ENCODE peak calls at places on chromosomes 2 and 18, in nine cellular contexts. One of them, this sample, is unnamed.

GRCh38 chr18:64103979-64104378 is 44.9 kb downstream of the LINC00305 start:
- DNase-seq in spleen: no peak
- DNase-seq in Panc1: no peak
- DNase-seq in endothelial cell of umbilical vein: no peak
- DNase-seq in K562: no peak
- DNase-seq in SK-N-SH: no peak
- DNase-seq in sigmoid colon: no peak
- DNase-seq in suprapubic skin: no peak
- DNase-seq in HCT116: no peak
- DNase-seq in this sample: no peak

GRCh38 chr2:190359896-190360376 is 16.5 kb downstream of the INPP1 start:
- DNase-seq in HCT116: no peak
- DNase-seq in spleen: no peak
- DNase-seq in K562: no peak
- DNase-seq in Panc1: no peak
- DNase-seq in suprapubic skin: no peak
- DNase-seq in sigmoid colon: peak
- DNase-seq in endothelial cell of umbilical vein: peak
- DNase-seq in SK-N-SH: peak
- DNase-seq in this sample: no peak

GRCh38 chr2:50529600-50530218 is 502.2 kb downstream of the NRXN1 start:
- DNase-seq in Panc1: peak
- DNase-seq in K562: peak
- DNase-seq in endothelial cell of umbilical vein: peak
- DNase-seq in spleen: no peak
- DNase-seq in suprapubic skin: no peak
- DNase-seq in sigmoid colon: no peak
- DNase-seq in SK-N-SH: peak
- DNase-seq in HCT116: peak
- DNase-seq in this sample: no peak

GRCh38 chr2:61057562-61057961 is 8.1 kb upstream of the SANBR start:
- DNase-seq in suprapubic skin: no peak
- DNase-seq in HCT116: no peak
- DNase-seq in spleen: no peak
- DNase-seq in SK-N-SH: no peak
- DNase-seq in endothelial cell of umbilical vein: no peak
- DNase-seq in K562: no peak
- DNase-seq in sigmoid colon: no peak
- DNase-seq in Panc1: no peak
- DNase-seq in this sample: no peak

GRCh38 chr2:25103287-25103871 is 61.5 kb downstream of the EFR3B start:
- DNase-seq in suprapubic skin: no peak
- DNase-seq in HCT116: no peak
- DNase-seq in sigmoid colon: no peak
- DNase-seq in Panc1: peak
- DNase-seq in SK-N-SH: no peak
- DNase-seq in spleen: no peak
- DNase-seq in K562: no peak
- DNase-seq in endothelial cell of umbilical vein: no peak
- DNase-seq in this sample: no peak

GRCh38 chr18:67776929-67777328 is 260.4 kb upstream of the DSEL start:
- DNase-seq in K562: no peak
- DNase-seq in spleen: no peak
- DNase-seq in HCT116: no peak
- DNase-seq in sigmoid colon: no peak
- DNase-seq in Panc1: no peak
- DNase-seq in suprapubic skin: no peak
- DNase-seq in SK-N-SH: no peak
- DNase-seq in endothelial cell of umbilical vein: no peak
- DNase-seq in this sample: no peak

GRCh38 chr2:127176371-127177311 is 43.5 kb downstream of the CYP27C1 start:
- DNase-seq in HCT116: no peak
- DNase-seq in endothelial cell of umbilical vein: no peak
- DNase-seq in suprapubic skin: peak
- DNase-seq in spleen: peak
- DNase-seq in K562: no peak
- DNase-seq in sigmoid colon: peak
- DNase-seq in Panc1: no peak
- DNase-seq in SK-N-SH: peak
- DNase-seq in this sample: no peak

GRCh38 chr18:74980669-74981068 is 228.3 kb downstream of the PTGR3 start:
- DNase-seq in HCT116: no peak
- DNase-seq in spleen: no peak
- DNase-seq in SK-N-SH: no peak
- DNase-seq in Panc1: no peak
- DNase-seq in suprapubic skin: no peak
- DNase-seq in sigmoid colon: no peak
- DNase-seq in K562: no peak
- DNase-seq in endothelial cell of umbilical vein: no peak
- DNase-seq in this sample: no peak

GRCh38 chr2:177051278-177051677 is 161.3 kb upstream of the HNRNPA3 start:
- DNase-seq in HCT116: no peak
- DNase-seq in Panc1: no peak
- DNase-seq in suprapubic skin: no peak
- DNase-seq in endothelial cell of umbilical vein: no peak
- DNase-seq in K562: no peak
- DNase-seq in spleen: no peak
- DNase-seq in sigmoid colon: no peak
- DNase-seq in SK-N-SH: peak
- DNase-seq in this sample: no peak

GRCh38 chr2:109609352-109610024 is 4.3 kb downstream of the SEPTIN10 start:
- DNase-seq in suprapubic skin: no peak
- DNase-seq in K562: no peak
- DNase-seq in Panc1: no peak
- DNase-seq in SK-N-SH: no peak
- DNase-seq in HCT116: peak
- DNase-seq in sigmoid colon: no peak
- DNase-seq in spleen: no peak
- DNase-seq in endothelial cell of umbilical vein: peak
- DNase-seq in this sample: no peak

DNA sequence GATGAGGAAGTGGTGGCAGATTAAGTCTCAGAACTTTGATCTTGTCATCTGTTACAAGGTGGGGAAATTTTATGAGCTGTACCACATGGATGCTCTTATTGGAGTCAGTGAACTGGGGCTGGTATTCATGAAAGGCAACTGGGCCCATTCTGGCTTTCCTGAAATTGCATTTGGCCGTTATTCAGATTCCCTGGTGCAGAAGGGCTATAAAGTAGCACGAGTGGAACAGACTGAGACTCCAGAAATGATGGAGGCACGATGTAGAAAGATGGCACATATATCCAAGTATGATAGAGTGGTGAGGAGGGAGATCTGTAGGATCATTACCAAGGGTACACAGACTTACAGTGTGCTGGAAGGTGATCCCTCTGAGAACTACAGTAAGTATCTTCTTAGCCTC is 16.3 kb downstream of the MSH6 start:
- DNase-seq in SK-N-SH: no peak
- DNase-seq in endothelial cell of umbilical vein: no peak
- DNase-seq in HCT116: no peak
- DNase-seq in K562: no peak
- DNase-seq in Panc1: no peak
- DNase-seq in sigmoid colon: no peak
- DNase-seq in spleen: no peak
- DNase-seq in suprapubic skin: no peak
- DNase-seq in this sample: no peak
- TF ChIP-seq POLR2AphosphoS5 in SK-N-SH: peak
- TF ChIP-seq POLR2AphosphoS5 in endothelial cell of umbilical vein: no peak
- TF ChIP-seq POLR2AphosphoS5 in HCT116: no peak
- TF ChIP-seq POLR2AphosphoS5 in K562: no peak
- TF ChIP-seq POLR2AphosphoS5 in Panc1: no peak
- TF ChIP-seq POLR2AphosphoS5 in sigmoid colon: no peak
- TF ChIP-seq POLR2AphosphoS5 in spleen: no peak
- TF ChIP-seq POLR2AphosphoS5 in suprapubic skin: no peak
- TF ChIP-seq POLR2AphosphoS5 in this sample: no peak

DNA sequence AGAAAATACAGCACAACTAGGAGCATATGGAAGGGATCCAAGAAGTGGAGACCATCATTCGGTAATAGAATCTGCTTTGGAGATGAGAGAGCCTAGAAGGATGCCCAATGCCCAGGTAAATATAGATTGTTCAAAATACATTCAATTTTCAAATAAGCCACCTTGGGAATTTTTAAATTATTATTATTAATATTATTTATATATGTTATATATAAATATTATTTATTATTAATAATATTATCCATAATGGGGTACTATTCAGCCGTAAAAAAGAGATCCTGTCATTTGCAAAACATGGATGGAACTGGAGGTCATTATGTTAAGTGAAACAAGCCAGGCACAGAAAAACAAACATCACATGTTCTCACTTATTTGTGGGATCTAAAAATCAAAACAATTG is 127.8 kb upstream of the NDUFV2 start:
- DNase-seq in SK-N-SH: no peak
- DNase-seq in sigmoid colon: no peak
- DNase-seq in HCT116: no peak
- DNase-seq in K562: no peak
- DNase-seq in endothelial cell of umbilical vein: no peak
- DNase-seq in suprapubic skin: no peak
- DNase-seq in spleen: no peak
- DNase-seq in Panc1: no peak
- DNase-seq in this sample: no peak
- TF ChIP-seq POLR2AphosphoS5 in SK-N-SH: no peak
- TF ChIP-seq POLR2AphosphoS5 in sigmoid colon: no peak
- TF ChIP-seq POLR2AphosphoS5 in HCT116: no peak
- TF ChIP-seq POLR2AphosphoS5 in K562: no peak
- TF ChIP-seq POLR2AphosphoS5 in endothelial cell of umbilical vein: no peak
- TF ChIP-seq POLR2AphosphoS5 in suprapubic skin: no peak
- TF ChIP-seq POLR2AphosphoS5 in spleen: no peak
- TF ChIP-seq POLR2AphosphoS5 in Panc1: no peak
- TF ChIP-seq POLR2AphosphoS5 in this sample: no peak

DNA sequence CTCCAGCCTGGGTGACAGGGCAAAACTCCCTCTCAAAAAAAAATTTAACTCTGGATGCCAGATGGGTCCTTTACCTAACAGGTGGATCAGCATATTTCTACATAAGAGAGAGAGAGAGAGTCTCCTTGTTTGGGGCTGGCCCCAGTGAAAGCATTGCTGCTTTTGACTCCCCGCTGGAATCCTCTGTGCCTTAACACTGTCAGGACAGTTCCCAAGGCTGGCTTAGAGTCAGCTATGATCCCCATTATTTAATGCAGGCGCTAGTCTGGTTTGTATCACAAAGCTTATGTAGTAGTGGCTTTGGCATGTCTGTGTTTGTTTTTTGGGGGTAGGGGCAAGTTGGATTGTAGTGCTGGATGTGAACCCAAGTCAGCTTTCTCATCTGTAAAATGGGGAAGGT is 9.4 kb downstream of the INPP4A start:
- DNase-seq in HCT116: no peak
- DNase-seq in endothelial cell of umbilical vein: no peak
- DNase-seq in Panc1: no peak
- DNase-seq in spleen: no peak
- DNase-seq in sigmoid colon: peak
- DNase-seq in suprapubic skin: no peak
- DNase-seq in SK-N-SH: no peak
- DNase-seq in K562: peak
- DNase-seq in this sample: no peak
- TF ChIP-seq POLR2AphosphoS5 in HCT116: no peak
- TF ChIP-seq POLR2AphosphoS5 in endothelial cell of umbilical vein: no peak
- TF ChIP-seq POLR2AphosphoS5 in Panc1: no peak
- TF ChIP-seq POLR2AphosphoS5 in spleen: no peak
- TF ChIP-seq POLR2AphosphoS5 in sigmoid colon: peak
- TF ChIP-seq POLR2AphosphoS5 in suprapubic skin: no peak
- TF ChIP-seq POLR2AphosphoS5 in SK-N-SH: peak
- TF ChIP-seq POLR2AphosphoS5 in K562: no peak
- TF ChIP-seq POLR2AphosphoS5 in this sample: no peak

DNA sequence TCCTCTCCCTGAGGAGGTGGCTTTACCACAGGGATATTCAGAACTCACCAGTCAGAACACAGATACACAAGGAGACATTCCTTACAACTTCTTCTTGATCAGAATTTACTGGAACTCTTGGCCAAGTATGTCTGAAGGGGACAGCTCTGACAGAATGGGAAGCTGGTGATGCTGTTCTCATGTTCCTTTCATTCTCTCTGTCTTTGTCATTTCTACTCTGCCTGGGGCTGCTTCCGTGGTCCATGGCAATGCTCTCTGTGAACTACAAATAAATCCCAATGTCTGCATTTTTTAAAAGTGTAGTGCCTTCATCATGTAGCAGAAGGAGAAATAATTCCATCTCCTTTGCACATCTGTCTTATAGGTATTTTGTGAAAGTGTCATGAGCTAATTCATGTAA is 730.3 kb downstream of the CNTNAP5 start:
- DNase-seq in suprapubic skin: no peak
- DNase-seq in K562: no peak
- DNase-seq in Panc1: no peak
- DNase-seq in SK-N-SH: no peak
- DNase-seq in HCT116: no peak
- DNase-seq in spleen: no peak
- DNase-seq in sigmoid colon: no peak
- DNase-seq in endothelial cell of umbilical vein: no peak
- DNase-seq in this sample: no peak
- TF ChIP-seq POLR2AphosphoS5 in suprapubic skin: no peak
- TF ChIP-seq POLR2AphosphoS5 in K562: no peak
- TF ChIP-seq POLR2AphosphoS5 in Panc1: no peak
- TF ChIP-seq POLR2AphosphoS5 in SK-N-SH: no peak
- TF ChIP-seq POLR2AphosphoS5 in HCT116: no peak
- TF ChIP-seq POLR2AphosphoS5 in spleen: no peak
- TF ChIP-seq POLR2AphosphoS5 in sigmoid colon: no peak
- TF ChIP-seq POLR2AphosphoS5 in endothelial cell of umbilical vein: no peak
- TF ChIP-seq POLR2AphosphoS5 in this sample: no peak

GRCh38 chr18:54958711-54959625 is at the start of gene CCDC68:
- DNase-seq in SK-N-SH: no peak
- DNase-seq in endothelial cell of umbilical vein: peak
- DNase-seq in sigmoid colon: no peak
- DNase-seq in suprapubic skin: no peak
- DNase-seq in K562: peak
- DNase-seq in HCT116: no peak
- DNase-seq in Panc1: no peak
- DNase-seq in spleen: peak
- DNase-seq in this sample: no peak

GRCh38 chr18:54960197-54960596 is 936 bp upstream of the CCDC68 start:
- DNase-seq in Panc1: no peak
- DNase-seq in sigmoid colon: no peak
- DNase-seq in suprapubic skin: no peak
- DNase-seq in SK-N-SH: no peak
- DNase-seq in spleen: no peak
- DNase-seq in HCT116: no peak
- DNase-seq in endothelial cell of umbilical vein: no peak
- DNase-seq in K562: no peak
- DNase-seq in this sample: no peak

GRCh38 chr18:54962919-54963645 is 3.8 kb upstream of the CCDC68 start:
- DNase-seq in K562: no peak
- DNase-seq in sigmoid colon: no peak
- DNase-seq in endothelial cell of umbilical vein: no peak
- DNase-seq in suprapubic skin: no peak
- DNase-seq in HCT116: no peak
- DNase-seq in Panc1: no peak
- DNase-seq in SK-N-SH: no peak
- DNase-seq in spleen: no peak
- DNase-seq in this sample: no peak

GRCh38 chr18:54961868-54962267 is 2.6 kb upstream of the CCDC68 start:
- DNase-seq in K562: no peak
- DNase-seq in suprapubic skin: no peak
- DNase-seq in spleen: no peak
- DNase-seq in SK-N-SH: no peak
- DNase-seq in sigmoid colon: no peak
- DNase-seq in HCT116: no peak
- DNase-seq in endothelial cell of umbilical vein: no peak
- DNase-seq in Panc1: no peak
- DNase-seq in this sample: no peak

DNA sequence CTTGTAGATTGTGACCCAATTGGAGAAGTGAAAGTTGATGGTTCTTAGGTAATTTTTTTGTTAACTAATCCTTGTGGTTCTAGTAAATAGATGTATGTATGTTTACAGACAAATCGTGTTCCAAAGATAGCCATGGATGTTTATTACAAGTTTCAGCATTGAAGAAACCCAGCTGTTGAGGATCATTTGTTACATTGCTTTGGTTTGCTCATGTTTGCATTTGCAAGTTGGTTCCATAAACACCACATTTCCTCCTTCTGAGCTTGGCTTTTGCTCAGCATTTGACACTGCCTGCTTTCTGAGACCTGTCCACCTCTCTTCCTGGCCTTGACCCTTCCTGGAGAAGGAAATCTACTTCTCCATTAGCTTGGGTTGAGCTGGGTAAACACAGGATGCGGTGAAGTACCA is 1.8 kb upstream of the CCDC68 start:
- DNase-seq in SK-N-SH: no peak
- DNase-seq in sigmoid colon: no peak
- DNase-seq in Panc1: no peak
- DNase-seq in endothelial cell of umbilical vein: no peak
- DNase-seq in K562: no peak
- DNase-seq in spleen: no peak
- DNase-seq in HCT116: no peak
- DNase-seq in suprapubic skin: no peak
- DNase-seq in this sample: no peak
- TF ChIP-seq POLR2AphosphoS5 in SK-N-SH: no peak
- TF ChIP-seq POLR2AphosphoS5 in sigmoid colon: no peak
- TF ChIP-seq POLR2AphosphoS5 in Panc1: no peak
- TF ChIP-seq POLR2AphosphoS5 in endothelial cell of umbilical vein: no peak
- TF ChIP-seq POLR2AphosphoS5 in K562: no peak
- TF ChIP-seq POLR2AphosphoS5 in spleen: no peak
- TF ChIP-seq POLR2AphosphoS5 in HCT116: no peak
- TF ChIP-seq POLR2AphosphoS5 in suprapubic skin: no peak
- TF ChIP-seq POLR2AphosphoS5 in this sample: no peak

This sample was measured in GM12892.